ENCODE peak calls at places on chromosomes 13 and 19, in four cellular contexts. One of them, this sample, is unnamed.
A peak's percentile ranks its signal among the peaks of the same experiment; 100 is the strongest.

GRCh38 chr19:10412257-10412977 is 7.9 kb upstream of the PDE4A start:
- DNase-seq in HL-60: no peak
- DNase-seq in GM12878: peak; percentile 94
- DNase-seq in K562: no peak
- DNase-seq in this sample: no peak

GRCh38 chr19:43576479-43576878 is 878 bp downstream of the PINLYP start:
- DNase-seq in K562: no peak
- DNase-seq in HL-60: no peak
- DNase-seq in GM12878: no peak
- DNase-seq in this sample: no peak

GRCh38 chr19:1001538-1002166 is 1.4 kb downstream of the GRIN3B start:
- DNase-seq in K562: peak; percentile 78
- DNase-seq in HL-60: peak; percentile 44
- DNase-seq in GM12878: no peak
- DNase-seq in this sample: peak; percentile 89

GRCh38 chr19:44661205-44661604 is 10.1 kb upstream of the CEACAM19 start:
- DNase-seq in HL-60: no peak
- DNase-seq in K562: no peak
- DNase-seq in GM12878: no peak
- DNase-seq in this sample: no peak

GRCh38 chr13:40438999-40439797 is 227.2 kb downstream of the FOXO1 start:
- DNase-seq in HL-60: no peak
- DNase-seq in K562: no peak
- DNase-seq in GM12878: no peak
- DNase-seq in this sample: no peak

GRCh38 chr19:16737909-16738308 is 18.3 kb downstream of the NWD1 start:
- DNase-seq in K562: no peak
- DNase-seq in GM12878: no peak
- DNase-seq in HL-60: no peak
- DNase-seq in this sample: no peak

GRCh38 chr19:38889803-38890202 is 9.6 kb downstream of the SIRT2 start:
- DNase-seq in HL-60: no peak
- DNase-seq in GM12878: no peak
- DNase-seq in K562: no peak
- DNase-seq in this sample: no peak

GRCh38 chr13:51971520-51972426 is 39.5 kb downstream of the ATP7B start:
- DNase-seq in GM12878: no peak
- DNase-seq in HL-60: no peak
- DNase-seq in K562: no peak
- DNase-seq in this sample: no peak

GRCh38 chr19:51002542-51003311 is 1.3 kb upstream of the KLK8 start:
- DNase-seq in K562: peak; percentile 99
- DNase-seq in GM12878: no peak
- DNase-seq in HL-60: no peak
- DNase-seq in this sample: no peak

GRCh38 chr19:8806661-8807060 is 25.4 kb downstream of the ZNF558 start:
- DNase-seq in HL-60: no peak
- DNase-seq in K562: no peak
- DNase-seq in GM12878: no peak
- DNase-seq in this sample: no peak

GRCh38 chr19:54462713-54463530 is 656 bp downstream of the LENG9 start:
- DNase-seq in HL-60: peak; percentile 83
- DNase-seq in K562: peak; percentile 34
- DNase-seq in GM12878: no peak
- DNase-seq in this sample: no peak

GRCh38 chr19:45769054-45769782 is at the start of gene SIX5:
- DNase-seq in HL-60: peak; percentile 96
- DNase-seq in K562: peak; percentile 93
- DNase-seq in GM12878: peak; percentile 89
- DNase-seq in this sample: peak; percentile 99
- TF ChIP-seq POLR2AphosphoS5 in HL-60: no peak
- TF ChIP-seq POLR2AphosphoS5 in K562: peak; percentile 59
- TF ChIP-seq POLR2AphosphoS5 in GM12878: no peak
- TF ChIP-seq POLR2AphosphoS5 in this sample: peak; percentile 45

GRCh38 chr19:42283248-42284065 is 14.4 kb downstream of the CIC start:
- DNase-seq in HL-60: peak; percentile 93
- DNase-seq in K562: peak; percentile 84
- DNase-seq in GM12878: peak; percentile 69
- DNase-seq in this sample: peak; percentile 91

GRCh38 chr19:42282810-42283247 is 13.8 kb downstream of the CIC start:
- DNase-seq in GM12878: no peak
- DNase-seq in HL-60: no peak
- DNase-seq in K562: no peak
- DNase-seq in this sample: no peak

GRCh38 chr19:42285546-42285945 is 16.4 kb upstream of the PRR19 start:
- DNase-seq in HL-60: no peak
- DNase-seq in K562: peak; percentile 15
- DNase-seq in GM12878: no peak
- DNase-seq in this sample: no peak

GRCh38 chr19:42284641-42285341 is 15.7 kb downstream of the CIC start:
- DNase-seq in K562: no peak
- DNase-seq in HL-60: peak; percentile 4
- DNase-seq in GM12878: no peak
- DNase-seq in this sample: no peak

GRCh38 chr19:42284066-42284501 is 15.0 kb downstream of the CIC start:
- DNase-seq in K562: peak; percentile 88
- DNase-seq in GM12878: no peak
- DNase-seq in HL-60: peak; percentile 64
- DNase-seq in this sample: peak; percentile 82
- TF ChIP-seq SPI1 in K562: no peak
- TF ChIP-seq SPI1 in GM12878: no peak
- TF ChIP-seq SPI1 in HL-60: no peak
- TF ChIP-seq SPI1 in this sample: no peak

GRCh38 chr19:2458054-2458453 is 1.3 kb upstream of the LMNB2 start:
- DNase-seq in HL-60: no peak
- DNase-seq in K562: no peak
- DNase-seq in GM12878: no peak
- DNase-seq in this sample: no peak

GRCh38 chr19:2460245-2460644 is 3.5 kb upstream of the LMNB2 start:
- DNase-seq in HL-60: no peak
- DNase-seq in GM12878: no peak
- DNase-seq in K562: no peak
- DNase-seq in this sample: no peak

GRCh38 chr19:2464389-2464788 is 7.6 kb upstream of the LMNB2 start:
- DNase-seq in HL-60: no peak
- DNase-seq in GM12878: no peak
- DNase-seq in K562: no peak
- DNase-seq in this sample: no peak

GRCh38 chr19:2461751-2462634 is 5.2 kb upstream of the LMNB2 start:
- DNase-seq in K562: peak; percentile 41
- DNase-seq in GM12878: no peak
- DNase-seq in HL-60: no peak
- DNase-seq in this sample: peak; percentile 87

DNA sequence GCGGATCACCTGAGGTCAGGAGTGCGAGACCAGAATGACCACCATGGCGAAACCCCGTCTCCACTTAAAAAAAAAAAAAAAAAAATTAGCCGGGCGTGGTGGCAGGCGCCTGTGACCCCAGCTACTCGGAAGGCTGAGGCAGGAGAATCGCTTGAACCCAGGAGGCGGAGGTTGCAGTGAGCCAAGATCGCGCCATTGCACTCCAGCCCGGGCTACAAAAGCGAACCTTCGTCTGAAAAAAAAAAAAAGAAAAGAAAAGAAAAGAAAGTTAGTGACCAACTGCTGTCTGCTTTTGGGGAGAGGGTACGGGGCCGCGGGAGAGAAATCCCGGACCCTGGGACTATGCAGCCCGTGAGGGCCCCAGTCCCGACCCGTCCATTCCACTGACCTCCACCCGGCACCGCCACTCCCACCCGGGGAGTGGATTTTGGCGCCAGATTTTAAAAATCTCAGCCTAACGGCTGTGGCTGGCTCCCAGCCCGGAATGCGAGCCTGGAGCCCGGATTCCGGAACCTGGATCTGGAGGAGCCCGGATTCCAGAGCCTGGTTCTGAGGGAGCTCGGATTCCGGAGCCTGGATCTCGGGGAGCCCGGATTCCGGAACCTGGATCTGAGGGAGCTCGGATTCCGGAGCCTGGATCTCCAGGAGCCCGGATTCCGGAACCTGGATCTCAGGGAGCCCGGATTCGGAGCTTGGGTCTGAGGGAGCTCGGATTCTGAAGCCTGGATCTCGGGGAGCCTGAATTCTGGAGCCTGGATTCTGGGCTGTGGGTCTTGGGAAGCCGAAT is 6.1 kb upstream of the LMNB2 start:
- DNase-seq in GM12878: no peak
- DNase-seq in HL-60: no peak
- DNase-seq in K562: no peak
- DNase-seq in this sample: no peak
- TF ChIP-seq POLR2AphosphoS5 in GM12878: no peak
- TF ChIP-seq POLR2AphosphoS5 in HL-60: no peak
- TF ChIP-seq POLR2AphosphoS5 in K562: no peak
- TF ChIP-seq POLR2AphosphoS5 in this sample: no peak

GRCh38 chr13:111315347-111315995 is 5.0 kb upstream of the TEX29 start:
- DNase-seq in GM12878: no peak
- DNase-seq in HL-60: no peak
- DNase-seq in K562: no peak
- DNase-seq in this sample: no peak

GRCh38 chr13:111314852-111315251 is 5.6 kb upstream of the TEX29 start:
- DNase-seq in K562: no peak
- DNase-seq in GM12878: no peak
- DNase-seq in HL-60: no peak
- DNase-seq in this sample: no peak

GRCh38 chr13:111317571-111318360 is 2.7 kb upstream of the TEX29 start:
- DNase-seq in K562: no peak
- DNase-seq in GM12878: no peak
- DNase-seq in HL-60: no peak
- DNase-seq in this sample: no peak

GRCh38 chr13:111317042-111317550 is 3.3 kb upstream of the TEX29 start:
- DNase-seq in GM12878: no peak
- DNase-seq in HL-60: no peak
- DNase-seq in K562: no peak
- DNase-seq in this sample: no peak

DNA sequence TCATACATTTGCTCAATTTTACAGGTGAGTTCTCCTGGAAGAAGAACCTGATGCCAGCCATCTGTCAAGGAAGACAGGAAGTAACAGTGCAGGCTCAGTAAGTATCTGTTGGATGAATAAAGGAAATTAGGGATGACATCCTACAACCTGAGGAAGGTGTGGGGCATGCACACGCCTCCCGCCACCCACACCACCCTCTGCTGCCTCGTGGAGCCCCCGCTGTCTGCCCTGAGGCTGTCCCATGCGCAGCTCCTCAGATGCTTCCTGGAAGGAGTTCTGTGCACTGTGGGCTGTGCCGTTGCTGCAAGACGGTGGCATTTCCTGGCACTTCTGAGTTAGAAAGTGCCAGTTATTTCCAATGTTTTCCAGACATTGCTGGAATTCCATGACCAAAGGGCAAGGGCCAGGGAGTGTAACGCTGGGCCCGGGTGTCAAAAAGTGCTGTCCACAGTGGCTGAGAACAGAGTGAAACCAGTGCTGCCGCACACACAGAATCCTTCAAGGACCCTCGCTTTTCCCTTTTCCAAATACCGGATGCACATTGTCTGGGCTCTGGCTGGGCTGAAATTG is 4.2 kb upstream of the TEX29 start:
- DNase-seq in K562: no peak
- DNase-seq in GM12878: no peak
- DNase-seq in HL-60: no peak
- DNase-seq in this sample: no peak
- TF ChIP-seq SPI1 in K562: no peak
- TF ChIP-seq SPI1 in GM12878: no peak
- TF ChIP-seq SPI1 in HL-60: no peak
- TF ChIP-seq SPI1 in this sample: no peak

DNA sequence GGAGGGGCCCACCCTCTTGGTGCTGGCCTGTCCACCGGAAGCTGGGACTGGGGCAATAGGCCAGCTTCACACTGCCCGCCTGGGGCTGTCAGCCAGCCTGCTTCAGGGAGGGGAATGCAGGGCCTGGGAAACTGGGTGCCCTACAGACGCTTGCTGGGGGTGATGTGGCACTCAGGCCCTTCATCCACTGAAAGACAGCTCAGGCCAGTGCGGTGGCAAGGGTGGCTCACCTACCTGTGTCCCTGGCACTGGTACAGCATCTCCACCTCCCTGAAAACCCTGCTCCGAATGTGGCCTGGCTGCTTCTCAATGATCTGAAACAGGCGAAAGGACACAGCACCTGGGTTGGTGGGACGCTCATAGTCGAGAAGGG is 7.8 kb downstream of the MKNK2 start:
- DNase-seq in GM12878: no peak
- DNase-seq in HL-60: no peak
- DNase-seq in K562: no peak
- DNase-seq in this sample: no peak
- TF ChIP-seq POLR2AphosphoS5 in GM12878: no peak
- TF ChIP-seq POLR2AphosphoS5 in HL-60: no peak
- TF ChIP-seq POLR2AphosphoS5 in K562: no peak
- TF ChIP-seq POLR2AphosphoS5 in this sample: no peak

GRCh38 chr13:101611491-101612475 is 159.3 kb downstream of the ITGBL1 start:
- DNase-seq in K562: no peak
- DNase-seq in HL-60: no peak
- DNase-seq in GM12878: no peak
- DNase-seq in this sample: no peak
- TF ChIP-seq SPI1 in K562: no peak
- TF ChIP-seq SPI1 in HL-60: no peak
- TF ChIP-seq SPI1 in GM12878: no peak
- TF ChIP-seq SPI1 in this sample: no peak

DNA sequence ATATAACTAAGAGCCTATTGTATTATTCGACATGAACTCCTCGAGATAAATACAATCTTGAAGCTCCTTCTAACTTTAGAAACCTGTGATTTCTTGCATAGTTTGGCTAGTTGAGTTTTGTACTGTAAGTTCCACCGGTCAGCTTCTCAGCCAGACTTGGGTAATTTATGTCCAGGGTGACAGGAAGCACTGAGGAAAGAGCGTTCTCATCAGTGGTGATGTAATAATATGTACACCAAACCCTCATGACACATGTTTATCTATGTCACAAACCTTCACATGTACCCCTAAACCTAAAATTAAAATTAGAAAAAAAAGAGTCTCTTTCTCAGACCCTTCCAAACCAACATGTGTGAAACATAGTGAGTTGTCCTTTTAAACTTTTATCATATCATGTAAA is 205.7 kb downstream of the KCNRG start:
- DNase-seq in K562: no peak
- DNase-seq in HL-60: peak; percentile 57
- DNase-seq in GM12878: no peak
- DNase-seq in this sample: no peak
- TF ChIP-seq POLR2AphosphoS5 in K562: no peak
- TF ChIP-seq POLR2AphosphoS5 in HL-60: no peak
- TF ChIP-seq POLR2AphosphoS5 in GM12878: no peak
- TF ChIP-seq POLR2AphosphoS5 in this sample: no peak